ENCODE peak calls at places on chromosomes 16 and 17, in seven cellular contexts. C is endothelial cell of umbilical vein, H is upper lobe of right lung, Y is testis, L is thoracic aorta, B is colonic mucosa, T is adrenal gland. D is an unnamed sample.

GRCh38 chr17:21286771-21287702 is 2.5 kb downstream of the MAP2K3 start:
- DNase-seq in C (no peak), H (peak; percentile 76), Y (no peak), L (no peak), B (peak; percentile 74), T (no peak), D (no peak)

GRCh38 chr16:6081320-6081976 is 983.9 kb upstream of the EEF2KMT start:
- DNase-seq in C (no peak), H (no peak), Y (peak; percentile 47), L (no peak), B (peak; percentile 56), T (peak; percentile 26), D (peak; percentile 55)

GRCh38 chr16:84194018-84194417 is 3.1 kb downstream of the ADAD2 start:
- DNase-seq in C (no peak), H (no peak), Y (no peak), L (no peak), B (no peak), T (no peak), D (no peak)

GRCh38 chr17:79911430-79912399 is 72.5 kb upstream of the CBX4 start:
- DNase-seq in C (no peak), H (no peak), Y (no peak), L (no peak), B (no peak), T (no peak), D (no peak)

GRCh38 chr17:38601539-38602351 is 4.0 kb downstream of the SRCIN1 start:
- DNase-seq in C (no peak), H (no peak), Y (peak; percentile 36), L (no peak), B (peak; percentile 86), T (no peak), D (peak; percentile 87)

GRCh38 chr17:27949304-27949703 is 56.1 kb upstream of the LYRM9 start:
- DNase-seq in C (no peak), H (no peak), Y (no peak), L (no peak), B (no peak), T (no peak), D (no peak)

GRCh38 chr17:44262654-44263225 is 5.2 kb downstream of the SLC4A1 start:
- DNase-seq in C (no peak), H (no peak), Y (no peak), L (no peak), B (no peak), T (no peak), D (no peak)

GRCh38 chr16:57637020-57637419 is 8.6 kb downstream of the ADGRG1 start:
- DNase-seq in C (no peak), H (no peak), Y (no peak), L (no peak), B (no peak), T (no peak), D (no peak)

GRCh38 chr17:56150631-56151030 is 2.6 kb upstream of the ANKFN1 start:
- DNase-seq in C (no peak), H (no peak), Y (no peak), L (no peak), B (no peak), T (peak; percentile 76), D (no peak)

GRCh38 chr16:88408561-88408960 is 25.8 kb downstream of the ZNF469 start:
- DNase-seq in C (no peak), H (no peak), Y (no peak), L (no peak), B (no peak), T (no peak), D (no peak)

GRCh38 chr16:67015317-67015731 is 13.6 kb upstream of the CBFB start:
- DNase-seq in C (no peak), H (peak; percentile 57), Y (peak; percentile 6), L (no peak), B (no peak), T (no peak), D (peak; percentile 42)

GRCh38 chr16:53695070-53695469 is 8.6 kb downstream of the RPGRIP1L start:
- DNase-seq in C (no peak), H (no peak), Y (no peak), L (no peak), B (no peak), T (no peak), D (no peak)

GRCh38 chr17:64403881-64404460 is 13.3 kb upstream of the PECAM1 start:
- DNase-seq in C (no peak), H (peak; percentile 13), Y (no peak), L (no peak), B (no peak), T (peak; percentile 55), D (no peak)

GRCh38 chr16:31008154-31008950 is 2.1 kb downstream of the STX1B start:
- DNase-seq in C (no peak), H (no peak), Y (no peak), L (no peak), B (no peak), T (no peak), D (no peak)

GRCh38 chr16:65044861-65045260 is 77.0 kb downstream of the CDH11 start:
- DNase-seq in C (no peak), H (no peak), Y (peak; percentile 20), L (no peak), B (no peak), T (no peak), D (no peak)

GRCh38 chr17:7548585-7549400 is at the start of gene TNFSF12:
- DNase-seq in C (peak; percentile 40), H (peak; percentile 88), Y (peak; percentile 63), L (no peak), B (peak; percentile 73), T (peak; percentile 65), D (peak; percentile 51)
- TF ChIP-seq CTCF in C (peak; percentile 31), H (peak; percentile 18), Y (no peak), L (peak; percentile 36), B (no peak), T (peak; percentile 32), D (peak; percentile 11)

DNA sequence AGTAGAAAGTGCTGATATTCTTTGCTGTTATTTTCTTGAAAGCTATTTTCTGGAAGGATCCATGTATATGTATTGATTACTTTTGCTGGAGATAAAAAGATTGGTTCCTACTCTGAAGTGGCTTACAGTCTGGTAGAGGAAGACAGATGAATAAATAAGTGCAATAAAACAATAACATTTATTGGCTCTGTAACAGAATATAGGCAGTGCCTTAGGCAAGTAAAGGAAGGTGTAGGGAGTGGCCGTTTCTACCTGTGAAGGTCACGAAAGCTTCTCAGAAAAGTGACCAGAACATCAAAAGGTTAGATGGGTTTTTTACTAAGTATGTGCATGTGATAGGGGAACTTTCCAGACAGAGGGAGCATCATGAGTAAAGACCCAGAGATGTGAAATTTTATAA is 43.1 kb downstream of the COX10 start:
- DNase-seq in C (no peak), H (no peak), Y (no peak), L (no peak), B (no peak), T (no peak), D (no peak)
- H3K27me3 ChIP-seq in C (no peaks in the 10 kb centered on the region), H (no peaks in the 10 kb centered on the region), Y (no peaks in the 10 kb centered on the region), L (no peaks in the 10 kb centered on the region), B (no peaks in the 10 kb centered on the region), T (no peaks in the 10 kb centered on the region), D (no peaks in the 10 kb centered on the region)

GRCh38 chr17:48053758-48054237 is 5.6 kb downstream of the NFE2L1 start:
- DNase-seq in C (no peak), H (no peak), Y (no peak), L (no peak), B (no peak), T (no peak), D (no peak)

GRCh38 chr17:48055531-48056245 is 7.5 kb downstream of the NFE2L1 start:
- DNase-seq in C (no peak), H (no peak), Y (no peak), L (no peak), B (no peak), T (no peak), D (no peak)

GRCh38 chr17:48052956-48053757 is 5.0 kb downstream of the NFE2L1 start:
- DNase-seq in C (peak; percentile 63), H (peak; percentile 35), Y (peak; percentile 94), L (peak; percentile 20), B (peak; percentile 48), T (peak; percentile 87), D (peak; percentile 54)

GRCh38 chr17:48056246-48056745 is 8.1 kb downstream of the NFE2L1 start:
- DNase-seq in C (no peak), H (no peak), Y (no peak), L (no peak), B (no peak), T (no peak), D (no peak)

DNA sequence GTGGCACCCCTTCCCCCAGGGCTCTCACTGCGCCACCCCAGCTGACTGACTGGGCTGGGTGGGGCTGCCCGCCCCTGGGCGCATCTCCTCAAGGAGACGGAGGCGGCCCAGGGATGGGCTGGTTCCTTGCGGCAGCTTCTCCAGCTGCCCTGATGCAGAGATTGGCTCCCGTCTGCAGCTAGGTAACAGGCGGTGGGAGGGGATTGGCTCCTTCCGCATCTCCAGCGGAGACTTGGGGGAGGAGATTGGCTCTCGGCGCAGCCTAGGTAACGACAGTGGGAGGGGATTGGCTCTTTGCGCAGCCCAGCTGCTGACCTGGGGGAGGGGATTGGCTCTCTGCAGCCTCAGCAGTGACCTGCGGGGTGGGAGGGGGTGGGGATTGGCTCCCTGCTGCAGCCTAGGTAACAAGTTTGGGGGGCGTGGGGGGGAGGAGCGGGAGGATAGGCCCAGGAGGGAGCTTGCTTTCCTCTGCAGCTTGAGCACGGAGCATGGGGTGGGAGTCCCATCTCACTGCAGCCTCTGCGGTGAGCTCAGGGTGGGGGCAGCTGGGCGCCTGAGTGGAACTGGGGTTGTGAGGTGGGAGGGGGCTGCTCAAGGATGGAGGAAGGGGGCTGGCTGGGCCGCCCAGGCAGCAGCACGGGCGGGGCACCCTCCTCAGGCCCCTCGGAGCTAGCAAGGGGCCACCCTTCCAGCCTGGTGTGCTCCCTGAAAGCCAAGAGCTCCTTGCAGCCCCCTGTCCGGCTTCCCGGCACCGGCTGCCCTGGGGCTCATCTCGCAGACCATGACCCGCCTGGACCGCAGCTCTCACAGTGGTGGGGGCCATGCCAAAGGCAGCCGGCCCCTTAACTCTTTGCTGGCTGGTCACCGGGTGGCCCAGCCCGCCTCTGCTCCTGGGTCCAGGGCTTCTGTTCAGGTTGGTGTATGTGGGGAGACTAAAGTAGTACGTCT is 6.4 kb downstream of the NFE2L1 start:
- DNase-seq in C (no peak), H (peak; percentile 72), Y (peak; percentile 96), L (no peak), B (peak; percentile 64), T (peak; percentile 95), D (peak; percentile 95)
- H3K4me3 ChIP-seq in C (no peak overlapping the region), H (peak overlapping the region; percentile 31), Y (peak overlapping the region; percentile 34), L (peak overlapping the region; percentile 88), B (no peak overlapping the region), T (peak overlapping the region; percentile 86), D (no peak overlapping the region)

GRCh38 chr17:42096360-42097111 is 1.7 kb downstream of the ZNF385C start:
- DNase-seq in C (no peak), H (no peak), Y (no peak), L (no peak), B (no peak), T (no peak), D (no peak)
- TF ChIP-seq CTCF in C (no peak), H (no peak), Y (no peak), L (no peak), B (no peak), T (no peak), D (peak; percentile 24)

DNA sequence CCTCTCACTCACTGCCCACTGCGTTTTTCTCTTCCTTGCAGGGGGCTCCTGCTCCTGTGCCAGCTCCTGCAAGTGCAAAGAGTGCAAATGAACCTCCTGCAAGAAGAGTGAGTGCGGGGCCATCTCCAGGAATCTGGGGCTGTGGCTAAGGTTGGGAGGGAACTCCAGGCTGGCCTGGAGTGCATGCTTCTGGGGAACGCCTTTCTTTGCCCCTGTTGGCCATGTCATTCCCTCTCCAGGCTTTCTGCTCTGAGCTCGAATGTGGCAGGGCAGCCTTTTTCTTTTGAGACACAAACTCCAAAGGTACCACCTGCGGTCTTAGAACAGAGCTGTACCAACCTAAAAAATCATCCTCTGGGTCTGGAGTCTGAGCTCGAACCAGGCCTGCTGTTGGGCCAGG is 7.4 kb upstream of the MT1E start:
- DNase-seq in C (no peak), H (no peak), Y (no peak), L (no peak), B (no peak), T (no peak), D (no peak)
- H3K27me3 ChIP-seq in C (no peaks in the 10 kb centered on the region), H (no peaks in the 10 kb centered on the region), Y (no peaks in the 10 kb centered on the region), L (no peaks in the 10 kb centered on the region), B (no peaks in the 10 kb centered on the region), T (no peaks in the 10 kb centered on the region), D (no peaks in the 10 kb centered on the region)

D was measured in WERI-Rb-1.